ENCODE peak calls at places on chromosomes 1 and 21, in eight cellular contexts. M is left colon; R is activated effector memory CD4-positive, alpha-beta T cell treated with Interleukin-2 at 50 U/mL for 16 hours; X is left ventricle myocardium superior; N is CD4-positive, alpha-beta T cell; Z is iPS-NIHi11; T is left lung; J is ascending aorta. Q is an unnamed sample.

GRCh38 chr1:206905295-206906164 is 8.3 kb downstream of the IL24 start:
- DNase-seq in J (peak), M (no peak), Z (no peak), R (no peak), X (no peak), N (no peak), T (no peak), Q (no peak)

GRCh38 chr1:7574121-7575040 is 196.7 kb upstream of the VAMP3 start:
- DNase-seq in J (no peak), N (no peak), Z (no peak), M (no peak), R (no peak), T (peak), X (peak), Q (peak)

GRCh38 chr1:16009678-16010077 is 5.6 kb downstream of the SRARP start:
- DNase-seq in R (no peak), M (no peak), Z (no peak), N (no peak), X (peak), J (no peak), T (no peak), Q (no peak)

GRCh38 chr1:89041055-89041707 is 18.5 kb upstream of the GBP3 start:
- DNase-seq in R (no peak), X (no peak), T (no peak), N (no peak), J (no peak), Z (no peak), M (no peak), Q (no peak)

GRCh38 chr1:32754282-32755097 is 51.9 kb upstream of the SYNC start:
- DNase-seq in N (no peak), J (peak), T (peak), Z (peak), X (no peak), M (no peak), R (peak), Q (peak)

GRCh38 chr1:212260557-212261342 is 24.5 kb upstream of the PPP2R5A start:
- DNase-seq in T (no peak), J (no peak), X (no peak), M (no peak), Z (no peak), R (no peak), N (no peak), Q (no peak)

GRCh38 chr1:34127006-34128000 is 37.7 kb downstream of the CSMD2 start:
- DNase-seq in N (no peak), M (no peak), X (no peak), J (peak), R (no peak), Z (no peak), T (no peak), Q (no peak)

GRCh38 chr1:2384941-2385481 is 6.3 kb downstream of the MORN1 start:
- DNase-seq in J (peak), N (no peak), X (peak), T (peak), M (peak), Z (peak), R (no peak), Q (no peak)

GRCh38 chr1:161260346-161260745 is 1.8 kb downstream of the PCP4L1 start:
- DNase-seq in R (no peak), N (no peak), M (no peak), X (no peak), J (no peak), Z (no peak), T (no peak), Q (no peak)

GRCh38 chr21:43287111-43287973 is 118.5 kb downstream of the CRYAA start:
- DNase-seq in J (no peak), N (no peak), T (no peak), X (no peak), R (no peak), Z (no peak), M (peak), Q (peak)

GRCh38 chr1:234613128-234613875 is 3.3 kb upstream of the IRF2BP2 start:
- DNase-seq in X (no peak), N (no peak), J (no peak), Z (no peak), R (no peak), M (no peak), T (no peak), Q (no peak)

GRCh38 chr1:2539312-2539907 is 9.3 kb upstream of the HES5 start:
- DNase-seq in M (no peak), X (no peak), N (no peak), Z (no peak), T (no peak), J (no peak), R (no peak), Q (no peak)

GRCh38 chr1:94947453-94947852 is 20.5 kb upstream of the CNN3 start:
- DNase-seq in Z (no peak), N (no peak), J (no peak), M (no peak), X (no peak), T (no peak), R (no peak), Q (no peak)

GRCh38 chr1:200673952-200674823 is 4.5 kb upstream of the DDX59 start:
- DNase-seq in Z (no peak), J (no peak), T (no peak), N (no peak), M (no peak), X (no peak), R (no peak), Q (no peak)

GRCh38 chr1:22108343-22109135 is 34.4 kb downstream of the WNT4 start:
- DNase-seq in R (no peak), N (peak), T (no peak), J (peak), Z (no peak), X (no peak), M (peak), Q (no peak)

GRCh38 chr1:47901001-47901575 is 96.1 kb downstream of the TRABD2B start:
- DNase-seq in J (no peak), N (no peak), M (no peak), Z (no peak), X (no peak), T (no peak), R (no peak), Q (no peak)

GRCh38 chr1:223748405-223748772 is 36.0 kb downstream of the CAPN2 start:
- DNase-seq in R (no peak), J (no peak), T (no peak), X (no peak), M (peak), N (no peak), Z (no peak), Q (no peak)

GRCh38 chr1:67645495-67646144 is 39.4 kb upstream of the GADD45A start:
- DNase-seq in M (peak), J (peak), X (peak), T (no peak), N (no peak), R (no peak), Z (no peak), Q (peak)

GRCh38 chr1:15975358-15975804 is 520 bp downstream of the ZBTB17 start:
- DNase-seq in Z (peak), R (no peak), N (peak), T (peak), J (peak), X (peak), M (peak), Q (peak)

GRCh38 chr1:119006406-119007279 is 18.5 kb upstream of the TBX15 start:
- DNase-seq in J (no peak), R (no peak), X (no peak), N (no peak), M (no peak), T (no peak), Z (peak), Q (no peak)

GRCh38 chr1:7384679-7385078 is 386.4 kb upstream of the VAMP3 start:
- DNase-seq in N (no peak), T (peak), Z (no peak), J (peak), M (no peak), X (no peak), R (no peak), Q (peak)

GRCh38 chr1:16721871-16722641 is 18.3 kb upstream of the RNU1-4 start:
- DNase-seq in T (no peak), M (no peak), X (no peak), N (no peak), J (peak), Z (no peak), R (no peak), Q (no peak)

GRCh38 chr1:189775343-189775742 is 702.3 kb downstream of the BRINP3 start:
- DNase-seq in M (no peak), R (no peak), T (no peak), N (no peak), X (no peak), J (no peak), Z (no peak), Q (no peak)

GRCh38 chr1:167630568-167631385 is 745 bp downstream of the RCSD1 start:
- DNase-seq in X (peak), Z (no peak), R (no peak), M (peak), J (no peak), T (no peak), N (no peak), Q (no peak)

GRCh38 chr1:228293816-228294500 is 86.1 kb downstream of the OBSCN start:
- DNase-seq in M (no peak), R (no peak), T (no peak), Z (no peak), N (no peak), X (peak), J (no peak), Q (no peak)

GRCh38 chr1:232570007-232570406 is 59.9 kb downstream of the SIPA1L2 start:
- DNase-seq in X (no peak), N (no peak), M (no peak), R (no peak), Z (no peak), J (no peak), T (no peak), Q (no peak)

GRCh38 chr1:70034403-70034802 is 171.0 kb downstream of the LRRC40 start:
- DNase-seq in M (no peak), N (no peak), Z (peak), T (no peak), R (no peak), J (no peak), X (no peak), Q (no peak)

GRCh38 chr1:118692143-118692542 is 296.0 kb downstream of the TBX15 start:
- DNase-seq in Z (no peak), N (no peak), T (no peak), R (no peak), X (no peak), J (no peak), M (no peak), Q (no peak)

GRCh38 chr1:200384818-200385390 is 24.9 kb downstream of the ZNF281 start:
- DNase-seq in T (no peak), X (no peak), Z (no peak), J (no peak), R (no peak), M (no peak), N (no peak), Q (no peak)

GRCh38 chr1:31183927-31184554 is 55.6 kb downstream of the NKAIN1 start:
- DNase-seq in N (no peak), M (peak), R (no peak), X (no peak), Z (peak), T (no peak), J (no peak), Q (peak)

GRCh38 chr1:109535971-109536491 is 3.6 kb upstream of the GPR61 start:
- DNase-seq in M (no peak), J (no peak), N (no peak), Z (no peak), R (no peak), X (peak), T (no peak), Q (no peak)

GRCh38 chr1:234631721-234632125 is 21.7 kb upstream of the IRF2BP2 start:
- DNase-seq in M (no peak), X (no peak), N (no peak), Z (no peak), T (no peak), J (no peak), R (no peak), Q (no peak)

GRCh38 chr1:244361764-244362473 is 89.8 kb downstream of the ADSS2 start:
- DNase-seq in Z (peak), X (no peak), T (no peak), J (no peak), M (no peak), R (no peak), N (no peak), Q (no peak)